ENCODE peak calls at places on chromosomes 6 and 20, in five cellular contexts. T is small intestine, S is astrocyte, R is thoracic aorta, M is right cardiac atrium. V is an unnamed sample.
A peak's percentile ranks its signal among the peaks of the same experiment; 100 is the strongest.

GRCh38 chr20:20085071-20085470 is 32.7 kb downstream of the CFAP61 start:
- DNase-seq in T (peak; percentile 48), S (no peak), R (peak; percentile 45), M (peak; percentile 42), V (no peak)

GRCh38 chr20:63134201-63134612 is 81.7 kb downstream of the YTHDF1 start:
- DNase-seq in T (no peak), S (no peak), R (no peak), M (no peak), V (peak; percentile 41)

GRCh38 chr6:71248306-71248705 is 40.3 kb upstream of the OGFRL1 start:
- DNase-seq in T (no peak), S (peak; percentile 36), R (no peak), M (no peak), V (no peak)

GRCh38 chr20:13868331-13868730 is 83.5 kb downstream of the NDUFAF5 start:
- DNase-seq in T (no peak), S (peak; percentile 36), R (no peak), M (no peak), V (no peak)

GRCh38 chr20:3195607-3196230 is 8.8 kb downstream of the DDRGK1 start:
- DNase-seq in T (no peak), S (no peak), R (no peak), M (no peak), V (peak; percentile 58)

GRCh38 chr6:63721181-63721580 is 85.6 kb downstream of the PHF3 start:
- DNase-seq in T (no peak), S (no peak), R (no peak), M (no peak), V (no peak)

GRCh38 chr6:37759221-37760154 is 60.0 kb upstream of the ZFAND3 start:
- DNase-seq in T (no peak), S (no peak), R (no peak), M (no peak), V (no peak)

GRCh38 chr6:109397020-109397419 is 14.8 kb upstream of the CD164 start:
- DNase-seq in T (peak; percentile 13), S (no peak), R (no peak), M (no peak), V (peak; percentile 60)

GRCh38 chr6:158083687-158084325 is 84.3 kb downstream of the SERAC1 start:
- DNase-seq in T (no peak), S (no peak), R (no peak), M (no peak), V (peak; percentile 52)

GRCh38 chr6:71228461-71229041 is 60.1 kb upstream of the OGFRL1 start:
- DNase-seq in T (no peak), S (peak; percentile 34), R (no peak), M (no peak), V (no peak)

GRCh38 chr6:29826271-29826670 is 1.4 kb upstream of the HLA-G start:
- DNase-seq in T (no peak), S (no peak), R (no peak), M (no peak), V (no peak)

GRCh38 chr20:59861389-59861788 is 72.0 kb downstream of the SYCP2 start:
- DNase-seq in T (no peak), S (no peak), R (no peak), M (no peak), V (no peak)

GRCh38 chr20:48740269-48740603 is 87.6 kb downstream of the PREX1 start:
- DNase-seq in T (no peak), S (no peak), R (no peak), M (no peak), V (no peak)

GRCh38 chr6:138403324-138403800 is 661 bp upstream of the HEBP2 start:
- DNase-seq in T (peak; percentile 13), S (no peak), R (no peak), M (peak; percentile 84), V (peak; percentile 84)

GRCh38 chr6:15065603-15066002 is 180.3 kb upstream of the JARID2 start:
- DNase-seq in T (no peak), S (peak; percentile 71), R (no peak), M (no peak), V (peak; percentile 47)

GRCh38 chr6:88823998-88824397 is 139.4 kb downstream of the RNGTT start:
- DNase-seq in T (no peak), S (peak; percentile 59), R (no peak), M (no peak), V (no peak)

GRCh38 chr20:50260480-50261221 is 70.0 kb downstream of the CEBPB start:
- DNase-seq in T (no peak), S (no peak), R (no peak), M (peak; percentile 39), V (peak; percentile 54)

GRCh38 chr6:57221191-57221935 is 744 bp downstream of the RAB23 start:
- DNase-seq in T (peak; percentile 20), S (peak; percentile 46), R (no peak), M (peak; percentile 87), V (peak; percentile 76)

GRCh38 chr6:16380220-16380809 is 141.9 kb downstream of the GMPR start:
- DNase-seq in T (no peak), S (no peak), R (no peak), M (no peak), V (no peak)

GRCh38 chr6:142870787-142871371 is 74.1 kb downstream of the HIVEP2 start:
- DNase-seq in T (no peak), S (no peak), R (no peak), M (no peak), V (no peak)
- H3K4me1 ChIP-seq in T (peaks cover 30% of the 10 kb centered on the region), S (peaks cover 19% of the 10 kb centered on the region), R (peaks cover 47% of the 10 kb centered on the region), M (peaks cover 2% of the 10 kb centered on the region), V (peaks cover 26% of the 10 kb centered on the region)

GRCh38 chr6:4128748-4129147 is 6.6 kb downstream of the ECI2 start:
- DNase-seq in T (no peak), S (peak; percentile 77), R (no peak), M (no peak), V (no peak)

GRCh38 chr6:4129446-4129845 is 5.9 kb downstream of the ECI2 start:
- DNase-seq in T (no peak), S (no peak), R (no peak), M (no peak), V (peak; percentile 48)

GRCh38 chr6:4133941-4134838 is 1.2 kb downstream of the ECI2 start:
- DNase-seq in T (peak; percentile 63), S (no peak), R (no peak), M (peak; percentile 68), V (peak; percentile 76)

GRCh38 chr6:4128072-4128471 is 7.3 kb downstream of the ECI2 start:
- DNase-seq in T (no peak), S (peak; percentile 50), R (no peak), M (no peak), V (no peak)

DNA sequence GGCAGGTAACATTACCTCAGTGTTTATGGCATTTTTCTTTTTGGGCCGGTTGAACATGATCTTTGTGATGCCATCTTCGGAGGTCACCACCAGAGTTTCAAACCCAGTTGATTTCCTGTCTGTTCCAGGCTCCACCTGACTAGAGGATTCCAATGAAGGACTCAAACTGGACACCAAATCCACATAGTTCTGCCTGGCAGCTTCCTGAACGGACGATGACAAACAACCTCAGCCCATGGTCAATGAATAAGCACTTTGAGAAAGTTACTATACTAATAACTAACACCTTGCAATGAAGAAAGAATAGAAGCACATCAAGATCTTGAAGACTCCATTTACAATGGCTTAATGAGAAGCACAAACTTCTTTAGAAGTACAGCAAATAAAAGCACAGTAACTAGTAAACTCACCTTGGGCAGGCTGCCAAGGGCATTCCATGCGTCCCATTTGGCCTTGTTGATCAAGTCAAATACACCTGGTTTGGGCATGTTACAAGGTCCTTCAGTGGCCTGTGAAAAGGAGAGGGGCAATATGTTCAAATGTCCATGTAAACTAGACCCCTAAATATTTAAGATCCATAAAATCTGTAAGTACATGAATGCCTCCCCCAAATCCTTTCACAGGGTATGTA is 4.9 kb downstream of the ECI2 start:
- DNase-seq in T (peak; percentile 40), S (no peak), R (no peak), M (no peak), V (no peak)
- H3K4me1 ChIP-seq in T (peaks cover 4% of the 10 kb centered on the region), S (peaks cover 42% of the 10 kb centered on the region), R (peaks cover 32% of the 10 kb centered on the region), M (peaks cover 3% of the 10 kb centered on the region), V (peaks cover 62% of the 10 kb centered on the region)

GRCh38 chr20:17694767-17695166 is 5.0 kb upstream of the BANF2 start:
- DNase-seq in T (no peak), S (no peak), R (no peak), M (no peak), V (no peak)
- H3K4me1 ChIP-seq in T (no peaks in the 10 kb centered on the region), S (peaks cover 5% of the 10 kb centered on the region), R (peaks cover 15% of the 10 kb centered on the region), M (no peaks in the 10 kb centered on the region), V (peaks cover 4% of the 10 kb centered on the region)

GRCh38 chr20:53832499-53832898 is 237.9 kb downstream of the BCAS1 start:
- DNase-seq in T (no peak), S (no peak), R (no peak), M (no peak), V (no peak)

GRCh38 chr20:53831812-53832211 is 238.2 kb upstream of the ZNF217 start:
- DNase-seq in T (no peak), S (peak; percentile 9), R (no peak), M (no peak), V (no peak)

GRCh38 chr20:53829086-53829703 is 235.6 kb upstream of the ZNF217 start:
- DNase-seq in T (peak; percentile 46), S (peak; percentile 96), R (peak; percentile 17), M (no peak), V (peak; percentile 69)

GRCh38 chr20:53829706-53830521 is 236.3 kb upstream of the ZNF217 start:
- DNase-seq in T (peak; percentile 53), S (peak; percentile 64), R (no peak), M (no peak), V (peak; percentile 48)

DNA sequence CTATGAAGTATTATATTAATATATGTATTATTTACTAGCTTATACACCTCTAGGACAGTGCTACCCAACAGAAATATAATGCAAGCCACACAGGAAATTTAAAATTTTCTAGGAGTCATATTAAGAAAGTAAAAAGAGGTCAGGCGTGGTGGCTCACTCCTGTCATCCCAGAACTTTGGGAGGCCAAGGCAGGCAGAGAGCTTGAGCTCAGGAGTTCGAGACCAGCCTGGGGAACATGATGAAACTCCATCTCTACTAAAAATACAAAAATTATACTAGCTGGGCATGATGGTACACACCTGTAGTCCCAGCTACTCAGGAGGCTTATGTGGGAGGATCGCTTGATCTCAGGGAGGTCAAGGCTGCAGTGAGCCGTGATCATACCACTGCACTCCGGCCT is 237.6 kb upstream of the ZNF217 start:
- DNase-seq in T (no peak), S (no peak), R (no peak), M (no peak), V (no peak)
- H3K4me1 ChIP-seq in T (peaks cover 6% of the 10 kb centered on the region), S (peaks cover 30% of the 10 kb centered on the region), R (peaks cover 31% of the 10 kb centered on the region), M (peaks cover 2% of the 10 kb centered on the region), V (peaks cover 34% of the 10 kb centered on the region)

GRCh38 chr20:25223179-25223661 is 24.7 kb upstream of the PYGB start:
- DNase-seq in T (peak; percentile 20), S (peak; percentile 95), R (no peak), M (peak; percentile 32), V (peak; percentile 99)
- H3K4me1 ChIP-seq in T (no peaks in the 10 kb centered on the region), S (peaks cover 45% of the 10 kb centered on the region), R (peaks cover 44% of the 10 kb centered on the region), M (peaks cover 21% of the 10 kb centered on the region), V (peaks cover 26% of the 10 kb centered on the region)

GRCh38 chr6:17902953-17903352 is 84.5 kb downstream of the KIF13A start:
- DNase-seq in T (no peak), S (no peak), R (no peak), M (no peak), V (no peak)

GRCh38 chr6:17901493-17901892 is 85.9 kb downstream of the KIF13A start:
- DNase-seq in T (no peak), S (no peak), R (no peak), M (no peak), V (no peak)

GRCh38 chr6:17907467-17908229 is 79.8 kb downstream of the KIF13A start:
- DNase-seq in T (peak; percentile 44), S (peak; percentile 98), R (peak; percentile 78), M (peak; percentile 79), V (peak; percentile 69)

GRCh38 chr6:17905611-17906592 is 81.5 kb downstream of the KIF13A start:
- DNase-seq in T (no peak), S (peak; percentile 87), R (no peak), M (no peak), V (peak; percentile 15)

GRCh38 chr6:17904491-17905120 is 82.8 kb downstream of the KIF13A start:
- DNase-seq in T (no peak), S (no peak), R (no peak), M (no peak), V (no peak)
- H3K4me1 ChIP-seq in T (no peaks in the 10 kb centered on the region), S (peaks cover 29% of the 10 kb centered on the region), R (peaks cover 50% of the 10 kb centered on the region), M (peaks cover 8% of the 10 kb centered on the region), V (peaks cover 45% of the 10 kb centered on the region)